ENCODE peak calls at places on chromosomes 2 and 18, in four cellular contexts. K is WTC11, G is cardiac septum, M is T-helper 17 cell. O is an unnamed sample.
A peak's percentile ranks its signal among the peaks of the same experiment; 100 is the strongest.

GRCh38 chr2:626491-627339 is 50.5 kb downstream of the TMEM18 start:
- DNase-seq in G (no peak), K (no peak), M (no peak), O (no peak)

GRCh38 chr18:36697905-36698304 is 130.9 kb downstream of the TPGS2 start:
- DNase-seq in G (no peak), M (no peak), K (no peak), O (no peak)

GRCh38 chr18:55354795-55355194 is 233.2 kb downstream of the TCF4 start:
- DNase-seq in K (no peak), G (no peak), M (no peak), O (no peak)

GRCh38 chr18:57691363-57691762 is 69.7 kb upstream of the NARS1 start:
- DNase-seq in G (no peak), K (no peak), M (no peak), O (no peak)

GRCh38 chr2:200702646-200703118 is 109.0 kb upstream of the BZW1 start:
- DNase-seq in K (no peak), M (peak; percentile 11), G (no peak), O (no peak)

GRCh38 chr2:27901219-27901618 is 10.7 kb downstream of the BABAM2 start:
- DNase-seq in K (no peak), G (no peak), M (no peak), O (no peak)

GRCh38 chr2:18704224-18704623 is 114.9 kb upstream of the NT5C1B start:
- DNase-seq in M (no peak), K (no peak), G (no peak), O (no peak)

GRCh38 chr2:88831792-88832248 is 140.3 kb downstream of the RPIA start:
- DNase-seq in M (no peak), G (no peak), K (peak; percentile 90), O (no peak)

GRCh38 chr18:79965119-79965902 is 868 bp downstream of the HSBP1L1 start:
- DNase-seq in G (peak; percentile 69), K (no peak), M (no peak), O (peak; percentile 46)

GRCh38 chr2:45912109-45912508 is 260.6 kb downstream of the PRKCE start:
- DNase-seq in M (no peak), G (no peak), K (no peak), O (no peak)

GRCh38 chr2:107663632-107664031 is 163.1 kb upstream of the RGPD4 start:
- DNase-seq in M (no peak), G (no peak), K (no peak), O (no peak)

GRCh38 chr18:11946756-11947155 is 34.6 kb upstream of the IMPA2 start:
- DNase-seq in M (no peak), K (no peak), G (no peak), O (no peak)

O was measured in H9.